ENCODE peak calls at places on chromosomes 7 and 10, in seven cellular contexts. One of them, this sample, is unnamed.

GRCh38 chr7:34155225-34155908 is 250.0 kb downstream of the BMPER start:
- DNase-seq in IMR-90: peak
- DNase-seq in mesenchymal stem cell: peak
- DNase-seq in mesendoderm: no peak
- DNase-seq in H9: no peak
- DNase-seq in H1: no peak
- DNase-seq in trophoblast cell: peak
- DNase-seq in this sample: no peak

GRCh38 chr10:97215619-97216018 is 29.9 kb upstream of the SLIT1 start:
- DNase-seq in IMR-90: no peak
- DNase-seq in mesenchymal stem cell: no peak
- DNase-seq in mesendoderm: no peak
- DNase-seq in H9: no peak
- DNase-seq in H1: no peak
- DNase-seq in trophoblast cell: no peak
- DNase-seq in this sample: no peak

GRCh38 chr7:158649279-158649678 is 55.3 kb downstream of the NCAPG2 start:
- DNase-seq in IMR-90: peak
- DNase-seq in mesenchymal stem cell: peak
- DNase-seq in mesendoderm: no peak
- DNase-seq in H9: no peak
- DNase-seq in H1: no peak
- DNase-seq in trophoblast cell: peak
- DNase-seq in this sample: no peak

GRCh38 chr10:17026686-17027485 is 102.7 kb downstream of the CUBN start:
- DNase-seq in IMR-90: peak
- DNase-seq in mesenchymal stem cell: peak
- DNase-seq in mesendoderm: no peak
- DNase-seq in H9: no peak
- DNase-seq in H1: no peak
- DNase-seq in trophoblast cell: peak
- DNase-seq in this sample: no peak

GRCh38 chr10:85614566-85614965 is 752.0 kb downstream of the GRID1 start:
- DNase-seq in IMR-90: no peak
- DNase-seq in mesenchymal stem cell: no peak
- DNase-seq in mesendoderm: no peak
- DNase-seq in H9: no peak
- DNase-seq in H1: no peak
- DNase-seq in trophoblast cell: no peak
- DNase-seq in this sample: no peak

GRCh38 chr7:128010392-128011078 is 20.7 kb downstream of the LRRC4 start:
- DNase-seq in IMR-90: no peak
- DNase-seq in mesenchymal stem cell: no peak
- DNase-seq in mesendoderm: peak
- DNase-seq in H9: no peak
- DNase-seq in H1: no peak
- DNase-seq in trophoblast cell: no peak
- DNase-seq in this sample: no peak

GRCh38 chr10:101141622-101142532 is 10.8 kb downstream of the TLX1 start:
- DNase-seq in IMR-90: peak
- DNase-seq in mesenchymal stem cell: peak
- DNase-seq in mesendoderm: peak
- DNase-seq in H9: peak
- DNase-seq in H1: no peak
- DNase-seq in trophoblast cell: peak
- DNase-seq in this sample: peak

GRCh38 chr7:71843677-71844076 is 568.5 kb downstream of the CALN1 start:
- DNase-seq in IMR-90: no peak
- DNase-seq in mesenchymal stem cell: no peak
- DNase-seq in mesendoderm: peak
- DNase-seq in H9: no peak
- DNase-seq in H1: no peak
- DNase-seq in trophoblast cell: no peak
- DNase-seq in this sample: no peak

GRCh38 chr10:89494615-89495014 is 40.8 kb downstream of the SLC16A12 start:
- DNase-seq in IMR-90: no peak
- DNase-seq in mesenchymal stem cell: no peak
- DNase-seq in mesendoderm: no peak
- DNase-seq in H9: no peak
- DNase-seq in H1: no peak
- DNase-seq in trophoblast cell: no peak
- DNase-seq in this sample: no peak

GRCh38 chr7:113026941-113027340 is 59.7 kb downstream of the GPR85 start:
- DNase-seq in IMR-90: peak
- DNase-seq in mesenchymal stem cell: no peak
- DNase-seq in mesendoderm: no peak
- DNase-seq in H9: no peak
- DNase-seq in H1: no peak
- DNase-seq in trophoblast cell: no peak
- DNase-seq in this sample: peak

GRCh38 chr10:86004310-86004709 is 362.3 kb downstream of the GRID1 start:
- DNase-seq in IMR-90: no peak
- DNase-seq in mesenchymal stem cell: no peak
- DNase-seq in mesendoderm: no peak
- DNase-seq in H9: no peak
- DNase-seq in H1: no peak
- DNase-seq in trophoblast cell: no peak
- DNase-seq in this sample: no peak

GRCh38 chr10:104253576-104254410 is 899 bp upstream of the GSTO1 start:
- DNase-seq in IMR-90: peak
- DNase-seq in mesenchymal stem cell: peak
- DNase-seq in mesendoderm: peak
- DNase-seq in H9: peak
- DNase-seq in H1: no peak
- DNase-seq in trophoblast cell: peak
- DNase-seq in this sample: no peak

GRCh38 chr7:52719677-52720076 is 315.8 kb upstream of the POM121L12 start:
- DNase-seq in IMR-90: no peak
- DNase-seq in mesenchymal stem cell: peak
- DNase-seq in mesendoderm: no peak
- DNase-seq in H9: no peak
- DNase-seq in H1: no peak
- DNase-seq in trophoblast cell: no peak
- DNase-seq in this sample: no peak

GRCh38 chr10:30970760-30971460 is 60.8 kb downstream of the ZNF438 start:
- DNase-seq in IMR-90: peak
- DNase-seq in mesenchymal stem cell: no peak
- DNase-seq in mesendoderm: no peak
- DNase-seq in H9: no peak
- DNase-seq in H1: no peak
- DNase-seq in trophoblast cell: peak
- DNase-seq in this sample: no peak

GRCh38 chr7:154781369-154782303 is 221.3 kb downstream of the PAXIP1 start:
- DNase-seq in IMR-90: no peak
- DNase-seq in mesenchymal stem cell: no peak
- DNase-seq in mesendoderm: no peak
- DNase-seq in H9: no peak
- DNase-seq in H1: no peak
- DNase-seq in trophoblast cell: no peak
- DNase-seq in this sample: no peak

GRCh38 chr10:83983578-83984255 is 155.6 kb upstream of the GHITM start:
- DNase-seq in IMR-90: no peak
- DNase-seq in mesenchymal stem cell: peak
- DNase-seq in mesendoderm: peak
- DNase-seq in H9: peak
- DNase-seq in H1: no peak
- DNase-seq in trophoblast cell: peak
- DNase-seq in this sample: no peak

GRCh38 chr10:43594944-43595589 is 11.2 kb upstream of the ZNF485 start:
- DNase-seq in IMR-90: peak
- DNase-seq in mesenchymal stem cell: peak
- DNase-seq in mesendoderm: no peak
- DNase-seq in H9: no peak
- DNase-seq in H1: no peak
- DNase-seq in trophoblast cell: no peak
- DNase-seq in this sample: no peak

GRCh38 chr10:78964952-78965633 is 103.7 kb upstream of the ZMIZ1 start:
- DNase-seq in IMR-90: peak
- DNase-seq in mesenchymal stem cell: peak
- DNase-seq in mesendoderm: peak
- DNase-seq in H9: peak
- DNase-seq in H1: peak
- DNase-seq in trophoblast cell: peak
- DNase-seq in this sample: peak

GRCh38 chr7:67809586-67809985 is 813.0 kb downstream of the TYW1 start:
- DNase-seq in IMR-90: no peak
- DNase-seq in mesenchymal stem cell: no peak
- DNase-seq in mesendoderm: no peak
- DNase-seq in H9: no peak
- DNase-seq in H1: no peak
- DNase-seq in trophoblast cell: no peak
- DNase-seq in this sample: no peak

GRCh38 chr7:31125171-31125570 is 73.1 kb downstream of the ADCYAP1R1 start:
- DNase-seq in IMR-90: no peak
- DNase-seq in mesenchymal stem cell: no peak
- DNase-seq in mesendoderm: no peak
- DNase-seq in H9: no peak
- DNase-seq in H1: no peak
- DNase-seq in trophoblast cell: no peak
- DNase-seq in this sample: no peak

GRCh38 chr7:31123726-31124125 is 71.6 kb downstream of the ADCYAP1R1 start:
- DNase-seq in IMR-90: no peak
- DNase-seq in mesenchymal stem cell: no peak
- DNase-seq in mesendoderm: no peak
- DNase-seq in H9: no peak
- DNase-seq in H1: no peak
- DNase-seq in trophoblast cell: no peak
- DNase-seq in this sample: no peak

GRCh38 chr7:31133497-31133896 is 81.4 kb downstream of the ADCYAP1R1 start:
- DNase-seq in IMR-90: no peak
- DNase-seq in mesenchymal stem cell: no peak
- DNase-seq in mesendoderm: peak
- DNase-seq in H9: no peak
- DNase-seq in H1: no peak
- DNase-seq in trophoblast cell: no peak
- DNase-seq in this sample: no peak

GRCh38 chr7:31126976-31127375 is 74.9 kb downstream of the ADCYAP1R1 start:
- DNase-seq in IMR-90: peak
- DNase-seq in mesenchymal stem cell: peak
- DNase-seq in mesendoderm: no peak
- DNase-seq in H9: no peak
- DNase-seq in H1: no peak
- DNase-seq in trophoblast cell: no peak
- DNase-seq in this sample: no peak

DNA sequence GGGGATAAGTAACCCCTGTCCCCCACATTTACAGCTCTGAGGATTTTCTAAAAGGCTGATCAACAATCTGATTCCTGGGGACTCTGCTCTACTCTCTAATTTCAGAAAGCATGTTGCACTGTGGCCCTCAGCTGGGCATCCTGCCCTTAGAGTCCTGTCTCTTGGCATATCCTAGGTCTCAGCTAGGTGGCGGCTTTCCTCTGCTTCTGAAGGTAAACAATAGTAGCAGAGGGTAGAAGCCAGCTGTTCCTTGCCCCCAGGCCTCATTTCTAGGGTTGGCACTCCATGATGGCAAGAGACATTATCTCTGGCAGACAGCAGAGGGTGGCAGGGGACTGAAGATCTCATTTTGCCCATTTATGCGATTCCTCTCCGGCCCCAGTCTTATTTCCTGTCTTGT is 77.0 kb downstream of the ADCYAP1R1 start:
- DNase-seq in IMR-90: no peak
- DNase-seq in mesenchymal stem cell: no peak
- DNase-seq in mesendoderm: peak
- DNase-seq in H9: no peak
- DNase-seq in H1: no peak
- DNase-seq in trophoblast cell: no peak
- DNase-seq in this sample: no peak
- H3K4ac ChIP-seq in IMR-90: no peak
- H3K4ac ChIP-seq in mesenchymal stem cell: no peak
- H3K4ac ChIP-seq in mesendoderm: no peak
- H3K4ac ChIP-seq in H9: no peak
- H3K4ac ChIP-seq in H1: no peak
- H3K4ac ChIP-seq in trophoblast cell: no peak
- H3K4ac ChIP-seq in this sample: no peak

GRCh38 chr10:1045415-1045814 is 3.5 kb downstream of the IDI1 start:
- DNase-seq in IMR-90: no peak
- DNase-seq in mesenchymal stem cell: no peak
- DNase-seq in mesendoderm: no peak
- DNase-seq in H9: no peak
- DNase-seq in H1: no peak
- DNase-seq in trophoblast cell: no peak
- DNase-seq in this sample: no peak
- H3K4ac ChIP-seq in IMR-90: no peak
- H3K4ac ChIP-seq in mesenchymal stem cell: no peak
- H3K4ac ChIP-seq in mesendoderm: no peak
- H3K4ac ChIP-seq in H9: no peak
- H3K4ac ChIP-seq in H1: no peak
- H3K4ac ChIP-seq in trophoblast cell: peak
- H3K4ac ChIP-seq in this sample: no peak

GRCh38 chr10:132420469-132421376 is 23.7 kb downstream of the PWWP2B start:
- DNase-seq in IMR-90: no peak
- DNase-seq in mesenchymal stem cell: no peak
- DNase-seq in mesendoderm: no peak
- DNase-seq in H9: no peak
- DNase-seq in H1: no peak
- DNase-seq in trophoblast cell: peak
- DNase-seq in this sample: no peak
- H3K4ac ChIP-seq in IMR-90: peak
- H3K4ac ChIP-seq in mesenchymal stem cell: peak
- H3K4ac ChIP-seq in mesendoderm: peak
- H3K4ac ChIP-seq in H9: no peak
- H3K4ac ChIP-seq in H1: peak
- H3K4ac ChIP-seq in trophoblast cell: peak
- H3K4ac ChIP-seq in this sample: peak

GRCh38 chr10:99708428-99709010 is 23.4 kb downstream of the COX15 start:
- DNase-seq in IMR-90: peak
- DNase-seq in mesenchymal stem cell: peak
- DNase-seq in mesendoderm: no peak
- DNase-seq in H9: no peak
- DNase-seq in H1: no peak
- DNase-seq in trophoblast cell: no peak
- DNase-seq in this sample: no peak

GRCh38 chr10:99714446-99714845 is 17.5 kb downstream of the COX15 start:
- DNase-seq in IMR-90: no peak
- DNase-seq in mesenchymal stem cell: no peak
- DNase-seq in mesendoderm: no peak
- DNase-seq in H9: no peak
- DNase-seq in H1: no peak
- DNase-seq in trophoblast cell: no peak
- DNase-seq in this sample: no peak

GRCh38 chr10:99709480-99710229 is 22.3 kb downstream of the COX15 start:
- DNase-seq in IMR-90: peak
- DNase-seq in mesenchymal stem cell: peak
- DNase-seq in mesendoderm: peak
- DNase-seq in H9: peak
- DNase-seq in H1: no peak
- DNase-seq in trophoblast cell: no peak
- DNase-seq in this sample: no peak

GRCh38 chr10:99711129-99711719 is 20.7 kb downstream of the COX15 start:
- DNase-seq in IMR-90: peak
- DNase-seq in mesenchymal stem cell: peak
- DNase-seq in mesendoderm: peak
- DNase-seq in H9: no peak
- DNase-seq in H1: no peak
- DNase-seq in trophoblast cell: peak
- DNase-seq in this sample: no peak
- H3K4ac ChIP-seq in IMR-90: no peak
- H3K4ac ChIP-seq in mesenchymal stem cell: no peak
- H3K4ac ChIP-seq in mesendoderm: no peak
- H3K4ac ChIP-seq in H9: no peak
- H3K4ac ChIP-seq in H1: no peak
- H3K4ac ChIP-seq in trophoblast cell: no peak
- H3K4ac ChIP-seq in this sample: no peak

GRCh38 chr7:101332026-101332425 is 10.4 kb upstream of the IFT22 start:
- DNase-seq in IMR-90: no peak
- DNase-seq in mesenchymal stem cell: no peak
- DNase-seq in mesendoderm: no peak
- DNase-seq in H9: no peak
- DNase-seq in H1: no peak
- DNase-seq in trophoblast cell: no peak
- DNase-seq in this sample: no peak
- H3K4ac ChIP-seq in IMR-90: no peak
- H3K4ac ChIP-seq in mesenchymal stem cell: no peak
- H3K4ac ChIP-seq in mesendoderm: no peak
- H3K4ac ChIP-seq in H9: no peak
- H3K4ac ChIP-seq in H1: no peak
- H3K4ac ChIP-seq in trophoblast cell: no peak
- H3K4ac ChIP-seq in this sample: no peak